ENCODE peak calls at places on chromosomes 6 and 20, in six cellular contexts. A is lower leg skin, O is neural crest cell, W is BE2C, E is GM06990, G is IMR-90. I is an unnamed sample.

GRCh38 chr6:28980797-28981390 is 24.2 kb downstream of the ZNF311 start:
- DNase-seq in A (no peak), O (peak; percentile 68), W (peak; percentile 85), E (peak; percentile 56), G (peak; percentile 77), I (peak; percentile 51)

GRCh38 chr6:118844915-118845314 is 49.0 kb upstream of the ASF1A start:
- DNase-seq in A (no peak), O (no peak), W (no peak), E (peak; percentile 48), G (peak; percentile 35), I (peak; percentile 23)

GRCh38 chr20:48526936-48527335 is 300.9 kb downstream of the PREX1 start:
- DNase-seq in A (no peak), O (no peak), W (no peak), E (no peak), G (no peak), I (no peak)

GRCh38 chr6:134436281-134436815 is 118.4 kb upstream of the SGK1 start:
- DNase-seq in A (peak; percentile 76), O (no peak), W (peak; percentile 52), E (peak; percentile 26), G (peak; percentile 99), I (peak; percentile 61)

GRCh38 chr20:2967841-2968240 is 75.6 kb upstream of the GNRH2 start:
- DNase-seq in A (no peak), O (no peak), W (no peak), E (no peak), G (no peak), I (no peak)

GRCh38 chr6:110875548-110876169 is 1.1 kb downstream of the AMD1 start:
- DNase-seq in A (peak; percentile 31), O (peak; percentile 46), W (peak; percentile 66), E (peak; percentile 70), G (no peak), I (peak; percentile 32)

GRCh38 chr6:53250137-53250760 is 98.5 kb downstream of the ELOVL5 start:
- DNase-seq in A (no peak), O (no peak), W (no peak), E (no peak), G (peak; percentile 10), I (no peak)

GRCh38 chr6:137115653-137116052 is 57.8 kb downstream of the IL22RA2 start:
- DNase-seq in A (no peak), O (no peak), W (no peak), E (no peak), G (no peak), I (no peak)

GRCh38 chr20:650281-650680 is 2.7 kb downstream of the SRXN1 start:
- DNase-seq in A (no peak), O (no peak), W (no peak), E (no peak), G (no peak), I (no peak)

GRCh38 chr6:131657630-131658111 is 20.6 kb downstream of the ENPP3 start:
- DNase-seq in A (no peak), O (no peak), W (no peak), E (no peak), G (peak; percentile 85), I (no peak)

GRCh38 chr6:108222064-108222463 is 38.8 kb downstream of the SNX3 start:
- DNase-seq in A (no peak), O (no peak), W (no peak), E (no peak), G (no peak), I (no peak)

GRCh38 chr6:25053875-25054371 is 118.2 kb upstream of the RIPOR2 start:
- DNase-seq in A (no peak), O (no peak), W (no peak), E (peak; percentile 43), G (peak; percentile 88), I (peak; percentile 48)
- TF ChIP-seq CTCF in A (no peak), O (no peak), W (no peak), E (peak; percentile 34), G (no peak), I (peak; percentile 13)

GRCh38 chr6:42963179-42963854 is 2.8 kb downstream of the GNMT start:
- DNase-seq in A (no peak), O (no peak), W (no peak), E (no peak), G (no peak), I (no peak)

GRCh38 chr6:42961020-42961470 is 491 bp downstream of the GNMT start:
- DNase-seq in A (no peak), O (no peak), W (no peak), E (no peak), G (no peak), I (no peak)

GRCh38 chr6:42962502-42963178 is 2.1 kb downstream of the GNMT start:
- DNase-seq in A (no peak), O (no peak), W (no peak), E (no peak), G (no peak), I (no peak)

GRCh38 chr6:42962096-42962495 is 1.5 kb downstream of the GNMT start:
- DNase-seq in A (no peak), O (no peak), W (no peak), E (no peak), G (no peak), I (no peak)

DNA sequence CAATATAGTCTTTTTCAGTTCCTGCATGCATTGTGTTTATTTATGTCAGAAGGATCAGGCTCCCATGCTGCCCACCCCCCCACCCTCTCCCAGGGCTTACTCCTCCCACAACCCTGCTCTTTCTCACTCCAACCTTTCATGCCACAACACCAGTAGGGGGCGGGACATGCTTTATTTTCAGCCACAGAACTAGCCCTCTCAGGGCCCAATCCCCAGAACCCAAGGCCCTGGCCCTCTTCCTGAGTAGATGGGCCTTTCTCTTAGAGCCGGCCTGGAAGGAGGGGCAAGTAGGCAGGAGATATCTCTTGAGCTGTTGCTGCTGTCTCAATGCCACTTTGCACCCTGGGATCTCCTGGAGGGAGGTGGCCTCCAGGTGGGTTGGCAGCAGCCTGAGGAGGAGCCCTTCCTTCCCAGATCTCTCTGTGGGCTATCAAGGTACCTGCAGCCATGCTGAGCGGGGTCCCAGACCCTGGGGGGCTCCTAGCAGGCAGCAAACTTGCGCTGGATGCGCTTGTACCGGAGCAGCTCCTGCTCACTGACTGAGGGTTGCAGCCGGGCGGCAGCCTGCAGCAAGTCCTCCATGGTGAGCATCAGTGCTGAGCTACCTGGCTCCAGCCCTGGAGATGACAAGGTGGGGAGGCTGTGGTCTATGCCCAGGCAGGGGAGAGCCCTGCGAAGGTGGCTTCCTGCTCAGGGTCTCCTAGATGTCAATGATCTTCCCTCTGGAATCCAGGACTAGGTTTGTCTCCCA is 3.5 kb downstream of the GNMT start:
- DNase-seq in A (no peak), O (peak; percentile 29), W (peak; percentile 70), E (no peak), G (peak; percentile 58), I (no peak)
- TF ChIP-seq CTCF in A (no peak), O (peak; percentile 39), W (peak; percentile 53), E (peak; percentile 31), G (peak; percentile 42), I (peak; percentile 47)

GRCh38 chr6:12246900-12247299 is 43.3 kb upstream of the EDN1 start:
- DNase-seq in A (no peak), O (no peak), W (no peak), E (no peak), G (peak; percentile 19), I (no peak)

GRCh38 chr6:12249516-12250394 is 40.4 kb upstream of the EDN1 start:
- DNase-seq in A (no peak), O (no peak), W (no peak), E (no peak), G (no peak), I (no peak)

GRCh38 chr6:12243169-12243568 is 47.0 kb upstream of the EDN1 start:
- DNase-seq in A (no peak), O (no peak), W (no peak), E (no peak), G (no peak), I (no peak)

GRCh38 chr6:12245360-12245759 is 44.8 kb upstream of the EDN1 start:
- DNase-seq in A (no peak), O (no peak), W (no peak), E (no peak), G (no peak), I (no peak)

GRCh38 chr6:12245763-12246720 is 44.1 kb upstream of the EDN1 start:
- DNase-seq in A (no peak), O (no peak), W (no peak), E (no peak), G (peak; percentile 39), I (no peak)
- TF ChIP-seq CTCF in A (no peak), O (no peak), W (no peak), E (no peak), G (no peak), I (no peak)

GRCh38 chr6:25886066-25886465 is 12.0 kb upstream of the SLC17A3 start:
- DNase-seq in A (no peak), O (no peak), W (no peak), E (no peak), G (no peak), I (no peak)

GRCh38 chr6:25895773-25896172 is 21.7 kb upstream of the SLC17A3 start:
- DNase-seq in A (no peak), O (no peak), W (no peak), E (no peak), G (no peak), I (no peak)

GRCh38 chr6:25892877-25893276 is 18.8 kb upstream of the SLC17A3 start:
- DNase-seq in A (no peak), O (no peak), W (no peak), E (no peak), G (no peak), I (no peak)

GRCh38 chr6:25893778-25894177 is 19.7 kb upstream of the SLC17A3 start:
- DNase-seq in A (no peak), O (no peak), W (no peak), E (no peak), G (no peak), I (no peak)

DNA sequence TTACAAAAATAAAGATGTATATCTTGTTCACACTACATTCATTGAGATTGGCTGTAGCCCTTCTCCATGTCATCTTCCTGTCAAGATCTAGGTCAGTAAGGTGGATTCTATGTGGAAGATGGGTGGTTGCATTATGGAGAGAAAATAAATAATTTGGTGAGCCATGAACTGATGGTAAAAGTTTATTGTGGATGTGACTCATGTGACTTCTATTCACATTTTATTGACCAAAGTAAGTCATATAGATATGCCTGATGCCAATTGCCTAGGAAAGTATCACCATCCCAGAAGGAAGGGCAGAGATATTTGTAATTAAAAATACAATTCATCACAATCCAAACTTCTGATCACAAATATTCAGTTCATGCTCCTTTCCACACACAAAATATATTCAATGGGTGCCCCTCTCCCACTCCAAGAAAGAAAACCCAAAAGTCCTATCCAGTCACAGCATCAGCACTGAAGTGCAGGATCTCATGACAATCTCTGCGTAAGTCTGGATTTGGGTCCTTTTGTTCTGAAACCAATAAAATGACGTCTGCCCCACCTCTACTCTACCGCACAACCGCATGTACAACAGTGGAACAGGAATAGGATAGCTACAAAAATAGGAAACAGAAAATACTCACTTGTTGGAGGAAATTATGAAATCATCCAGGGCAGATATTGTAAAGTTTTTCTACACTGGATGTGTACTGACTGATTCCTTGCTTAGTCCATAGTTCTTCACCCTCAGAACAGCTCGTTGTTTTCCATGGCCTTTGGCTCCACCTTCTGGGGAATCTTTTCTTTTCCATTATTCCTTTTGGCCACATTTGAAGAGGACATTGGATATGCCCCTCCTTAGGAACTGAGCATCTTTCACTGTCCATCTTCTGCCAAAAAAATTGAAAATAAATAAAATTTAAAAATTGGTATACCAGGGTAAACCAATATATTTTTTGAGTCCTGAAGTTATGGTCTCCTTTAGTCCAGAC is 16.1 kb upstream of the SLC17A3 start:
- DNase-seq in A (no peak), O (peak; percentile 28), W (peak; percentile 44), E (no peak), G (peak; percentile 17), I (no peak)
- TF ChIP-seq CTCF in A (no peak), O (peak; percentile 71), W (peak; percentile 73), E (no peak), G (peak; percentile 38), I (peak; percentile 11)